ENCODE peak calls at places on chromosomes 2 and 18, in eight cellular contexts. C, Z, Y, J, W, E, O and A are unnamed samples.

GRCh38 chr18:25518716-25519053 is 166.7 kb upstream of the ZNF521 start:
- DNase-seq in C (no peak), Z (no peak), Y (no peak), J (no peak), W (no peak), E (no peak), O (no peak), A (no peak)

GRCh38 chr2:138035597-138036217 is 71.4 kb downstream of the HNMT start:
- DNase-seq in C (no peak), Z (no peak), Y (no peak), J (no peak), W (no peak), E (no peak), O (no peak), A (no peak)

GRCh38 chr2:42072349-42073118 is 24.7 kb downstream of the PKDCC start:
- DNase-seq in C (no peak), Z (peak; percentile 54), Y (no peak), J (peak; percentile 59), W (no peak), E (no peak), O (no peak), A (peak; percentile 86)

GRCh38 chr18:79904357-79905147 is 46.9 kb downstream of the SLC66A2 start:
- DNase-seq in C (no peak), Z (no peak), Y (no peak), J (no peak), W (peak; percentile 60), E (peak; percentile 58), O (peak; percentile 33), A (no peak)

GRCh38 chr18:36038102-36038663 is 29.2 kb downstream of the RPRD1A start:
- DNase-seq in C (no peak), Z (no peak), Y (no peak), J (no peak), W (no peak), E (no peak), O (no peak), A (no peak)

GRCh38 chr2:238967978-238968360 is 120.1 kb downstream of the TWIST2 start:
- DNase-seq in C (peak; percentile 70), Z (no peak), Y (no peak), J (no peak), W (no peak), E (no peak), O (no peak), A (no peak)

GRCh38 chr2:32937602-32938450 is 8.9 kb upstream of the LTBP1 start:
- DNase-seq in C (no peak), Z (no peak), Y (no peak), J (no peak), W (no peak), E (no peak), O (peak; percentile 40), A (no peak)

GRCh38 chr2:164458801-164459200 is 162.5 kb downstream of the GRB14 start:
- DNase-seq in C (no peak), Z (no peak), Y (no peak), J (no peak), W (no peak), E (no peak), O (no peak), A (no peak)

GRCh38 chr18:34224423-34225217 is at the start of gene NOL4:
- DNase-seq in C (peak; percentile 17), Z (peak; percentile 51), Y (no peak), J (no peak), W (peak; percentile 67), E (no peak), O (peak; percentile 93), A (peak; percentile 60)

GRCh38 chr2:121128741-121129659 is 156.0 kb downstream of the TFCP2L1 start:
- DNase-seq in C (no peak), Z (peak; percentile 45), Y (peak; percentile 52), J (peak; percentile 13), W (no peak), E (peak; percentile 67), O (peak; percentile 78), A (peak; percentile 89)

GRCh38 chr18:44579028-44579692 is 101.5 kb upstream of the SETBP1 start:
- DNase-seq in C (no peak), Z (peak; percentile 1), Y (peak; percentile 12), J (no peak), W (no peak), E (no peak), O (no peak), A (no peak)

GRCh38 chr2:192288290-192288689 is 93.6 kb upstream of the TMEFF2 start:
- DNase-seq in C (no peak), Z (no peak), Y (no peak), J (no peak), W (no peak), E (no peak), O (no peak), A (no peak)

GRCh38 chr2:224219781-224220180 is 180.7 kb upstream of the SERPINE2 start:
- DNase-seq in C (no peak), Z (no peak), Y (no peak), J (no peak), W (no peak), E (no peak), O (no peak), A (no peak)

GRCh38 chr2:57890462-57890861 is 156.1 kb upstream of the VRK2 start:
- DNase-seq in C (no peak), Z (no peak), Y (no peak), J (no peak), W (no peak), E (no peak), O (no peak), A (no peak)

GRCh38 chr18:75581336-75582121 is 154.0 kb upstream of the SMIM21 start:
- DNase-seq in C (no peak), Z (no peak), Y (no peak), J (no peak), W (no peak), E (no peak), O (no peak), A (no peak)

GRCh38 chr18:5890606-5891360 is 4.5 kb downstream of the TMEM200C start:
- DNase-seq in C (peak; percentile 40), Z (peak; percentile 11), Y (no peak), J (no peak), W (no peak), E (peak; percentile 59), O (peak; percentile 81), A (no peak)

GRCh38 chr18:48656582-48656981 is 117.8 kb downstream of the CTIF start:
- DNase-seq in C (peak; percentile 5), Z (no peak), Y (no peak), J (no peak), W (peak; percentile 41), E (no peak), O (no peak), A (no peak)

GRCh38 chr18:46555213-46555612 is 101.8 kb downstream of the LOXHD1 start:
- DNase-seq in C (no peak), Z (peak; percentile 9), Y (no peak), J (no peak), W (no peak), E (no peak), O (no peak), A (no peak)

GRCh38 chr2:77169426-77169825 is 352.8 kb downstream of the LRRTM4 start:
- DNase-seq in C (no peak), Z (no peak), Y (no peak), J (no peak), W (no peak), E (no peak), O (no peak), A (no peak)

GRCh38 chr2:88903744-88904353 is 212.4 kb downstream of the RPIA start:
- DNase-seq in C (no peak), Z (peak; percentile 58), Y (peak; percentile 51), J (peak; percentile 6), W (no peak), E (no peak), O (no peak), A (no peak)

GRCh38 chr2:88692187-88692586 is 714 bp downstream of the RPIA start:
- DNase-seq in C (no peak), Z (peak; percentile 32), Y (peak; percentile 25), J (peak; percentile 7), W (no peak), E (peak; percentile 71), O (peak; percentile 49), A (peak; percentile 47)

GRCh38 chr2:148939271-148939670 is 64.2 kb downstream of the KIF5C start:
- DNase-seq in C (no peak), Z (no peak), Y (no peak), J (no peak), W (no peak), E (no peak), O (no peak), A (no peak)

GRCh38 chr2:168165418-168165817 is 82.0 kb downstream of the STK39 start:
- DNase-seq in C (no peak), Z (no peak), Y (no peak), J (no peak), W (no peak), E (no peak), O (no peak), A (no peak)

GRCh38 chr2:233867993-233868532 is at the start of gene MSL3B:
- DNase-seq in C (no peak), Z (no peak), Y (peak; percentile 76), J (no peak), W (no peak), E (no peak), O (peak; percentile 70), A (peak; percentile 47)

GRCh38 chr2:171227066-171227782 is 66.5 kb upstream of the TLK1 start:
- DNase-seq in C (no peak), Z (no peak), Y (peak; percentile 65), J (no peak), W (no peak), E (no peak), O (no peak), A (no peak)
- TF ChIP-seq EP300 in C (no peak), Z (no peak), Y (no peak), J (no peak), W (no peak), E (no peak), O (no peak), A (no peak)

GRCh38 chr2:16617282-16618266 is 48.1 kb downstream of the CYRIA start:
- DNase-seq in C (peak; percentile 44), Z (no peak), Y (peak; percentile 57), J (no peak), W (no peak), E (no peak), O (peak; percentile 66), A (no peak)
- TF ChIP-seq POLR2A in C (no peak), Z (no peak), Y (no peak), J (no peak), W (no peak), E (no peak), O (no peak), A (no peak)

GRCh38 chr2:61764035-61764800 is 89.6 kb downstream of the FAM161A start:
- DNase-seq in C (peak; percentile 98), Z (peak; percentile 89), Y (peak; percentile 97), J (peak; percentile 98), W (peak; percentile 99), E (peak; percentile 99), O (peak; percentile 94), A (peak; percentile 97)
- TF ChIP-seq EP300 in C (peak; percentile 13), Z (no peak), Y (peak; percentile 24), J (peak; percentile 97), W (peak; percentile 28), E (no peak), O (no peak), A (no peak)

DNA sequence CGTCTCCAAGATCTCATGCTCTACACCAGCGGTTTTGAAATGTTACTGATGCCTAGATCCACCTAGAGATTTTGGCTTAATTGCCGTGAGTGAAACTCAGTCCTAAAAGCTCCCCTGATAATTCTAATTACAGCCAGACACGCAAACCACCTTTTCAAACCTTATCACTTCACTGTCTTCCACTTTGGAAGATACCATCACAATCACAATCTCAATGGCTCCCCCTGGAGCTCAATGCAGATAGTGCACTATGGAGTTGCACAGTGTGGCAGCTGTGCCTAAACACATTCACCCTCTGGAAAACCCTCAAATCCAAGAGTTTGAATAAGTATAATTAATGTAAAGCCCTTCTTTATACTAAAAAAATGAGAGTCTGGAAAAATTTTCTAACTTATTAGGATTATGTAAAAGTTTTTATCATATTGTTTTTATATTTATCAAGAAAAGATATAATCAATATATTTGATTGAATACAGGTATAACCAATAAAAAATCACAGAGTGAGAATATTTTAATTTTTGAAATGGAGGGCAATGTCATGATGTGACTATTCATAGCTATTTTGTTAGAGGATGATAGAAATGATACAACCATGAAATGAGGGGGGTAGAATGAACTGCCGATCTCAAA is 102.9 kb upstream of the SLC8A1 start:
- DNase-seq in C (peak; percentile 62), Z (peak; percentile 56), Y (peak; percentile 27), J (peak; percentile 95), W (peak; percentile 70), E (peak; percentile 64), O (peak; percentile 88), A (peak; percentile 64)
- TF ChIP-seq POLR2A in C (no peak), Z (no peak), Y (no peak), J (no peak), W (no peak), E (no peak), O (no peak), A (no peak)